ENCODE peak calls at places on chromosomes 11 and 22, in eight cellular contexts. P is dorsolateral prefrontal cortex, R is BJ, Q is AG09309, T is left ventricle myocardium inferior, V is left lung, O is fibroblast of the aortic adventitia, S is A549. F is an unnamed sample.

GRCh38 chr11:58567889-58568512 is 7.7 kb downstream of the LPXN start:
- DNase-seq in P (peak; percentile 55), R (no peak), Q (no peak), T (peak; percentile 30), V (no peak), O (peak; percentile 71), S (peak; percentile 68), F (no peak)

GRCh38 chr11:112270551-112271180 is 10.0 kb upstream of the PLET1 start:
- DNase-seq in P (no peak), R (no peak), Q (no peak), T (no peak), V (no peak), O (no peak), S (no peak), F (no peak)

GRCh38 chr11:74321487-74322188 is 10.2 kb upstream of the P4HA3 start:
- DNase-seq in P (no peak), R (peak; percentile 32), Q (no peak), T (no peak), V (no peak), O (peak; percentile 80), S (peak; percentile 64), F (no peak)

GRCh38 chr11:64094463-64095223 is 58.9 kb downstream of the FLRT1 start:
- DNase-seq in P (no peak), R (no peak), Q (no peak), T (no peak), V (peak; percentile 57), O (peak; percentile 43), S (peak; percentile 84), F (peak; percentile 44)

GRCh38 chr22:50678218-50678650 is 5.6 kb downstream of the SHANK3 start:
- DNase-seq in P (peak; percentile 25), R (no peak), Q (no peak), T (no peak), V (peak; percentile 26), O (no peak), S (no peak), F (no peak)

GRCh38 chr11:34158661-34159060 is 53.2 kb downstream of the NAT10 start:
- DNase-seq in P (no peak), R (no peak), Q (no peak), T (no peak), V (no peak), O (no peak), S (no peak), F (no peak)

GRCh38 chr11:34339149-34340064 is 18.4 kb downstream of the ABTB2 start:
- DNase-seq in P (no peak), R (no peak), Q (no peak), T (no peak), V (no peak), O (peak; percentile 34), S (peak; percentile 77), F (no peak)

GRCh38 chr11:120511804-120512726 is 517 bp downstream of the GRIK4 start:
- DNase-seq in P (peak; percentile 33), R (no peak), Q (no peak), T (no peak), V (no peak), O (no peak), S (no peak), F (no peak)

GRCh38 chr11:113351061-113351460 is 36.5 kb upstream of the ANKK1 start:
- DNase-seq in P (no peak), R (no peak), Q (no peak), T (no peak), V (no peak), O (no peak), S (no peak), F (no peak)

GRCh38 chr11:67662806-67663514 is 11.5 kb downstream of the ALDH3B2 start:
- DNase-seq in P (peak; percentile 2), R (no peak), Q (no peak), T (no peak), V (no peak), O (no peak), S (no peak), F (no peak)

DNA sequence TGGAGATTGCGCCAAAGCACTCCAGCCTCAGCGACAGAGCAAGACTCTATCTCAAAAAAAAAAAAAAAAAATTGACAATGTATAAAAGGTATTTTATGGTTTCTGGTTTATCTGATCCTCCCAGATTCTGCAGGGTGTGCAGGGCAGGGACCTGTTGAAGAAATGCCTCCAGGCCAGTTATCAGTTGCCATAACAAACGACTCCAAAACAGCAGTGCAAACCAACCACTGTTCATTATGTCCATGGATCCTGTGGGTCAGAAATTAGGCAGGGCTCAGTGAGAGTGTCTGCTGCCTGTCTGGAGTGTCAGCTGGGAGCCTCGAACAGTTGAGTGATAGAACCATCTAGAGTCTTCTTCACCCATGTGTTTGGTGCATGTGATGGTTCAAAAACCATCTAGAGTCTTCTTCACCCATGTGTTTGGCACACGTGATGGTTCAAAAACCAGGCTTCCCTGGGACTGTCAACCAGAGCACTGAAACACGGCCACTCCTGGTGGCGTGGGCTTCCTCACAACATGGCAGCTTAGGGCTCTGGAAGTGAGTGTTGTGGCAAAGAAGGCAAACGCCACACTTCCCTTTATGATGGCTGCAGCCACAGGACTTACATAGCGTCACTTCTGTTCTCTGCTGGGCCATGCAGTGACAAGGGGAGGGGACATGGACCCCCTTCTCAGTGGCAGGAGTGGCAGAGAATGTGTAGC is 115.1 kb upstream of the CRYBB3 start:
- DNase-seq in P (no peak), R (no peak), Q (no peak), T (no peak), V (no peak), O (no peak), S (no peak), F (no peak)
- TF ChIP-seq CTCF in P (no peak), R (no peak), Q (no peak), T (no peak), V (no peak), O (no peak), S (no peak), F (no peak)

GRCh38 chr11:69639843-69640242 is 1.1 kb upstream of the CCND1 start:
- DNase-seq in P (no peak), R (no peak), Q (no peak), T (no peak), V (no peak), O (no peak), S (no peak), F (no peak)
- H3K4me3 ChIP-seq in P (no peak overlapping the region), R (peak overlapping the region; percentile 87), Q (peak overlapping the region; percentile 73), T (peak overlapping the region; percentile 96), V (no peak overlapping the region), O (peak overlapping the region; percentile 98), S (peak overlapping the region; percentile 91), F (peak overlapping the region; percentile 99)

DNA sequence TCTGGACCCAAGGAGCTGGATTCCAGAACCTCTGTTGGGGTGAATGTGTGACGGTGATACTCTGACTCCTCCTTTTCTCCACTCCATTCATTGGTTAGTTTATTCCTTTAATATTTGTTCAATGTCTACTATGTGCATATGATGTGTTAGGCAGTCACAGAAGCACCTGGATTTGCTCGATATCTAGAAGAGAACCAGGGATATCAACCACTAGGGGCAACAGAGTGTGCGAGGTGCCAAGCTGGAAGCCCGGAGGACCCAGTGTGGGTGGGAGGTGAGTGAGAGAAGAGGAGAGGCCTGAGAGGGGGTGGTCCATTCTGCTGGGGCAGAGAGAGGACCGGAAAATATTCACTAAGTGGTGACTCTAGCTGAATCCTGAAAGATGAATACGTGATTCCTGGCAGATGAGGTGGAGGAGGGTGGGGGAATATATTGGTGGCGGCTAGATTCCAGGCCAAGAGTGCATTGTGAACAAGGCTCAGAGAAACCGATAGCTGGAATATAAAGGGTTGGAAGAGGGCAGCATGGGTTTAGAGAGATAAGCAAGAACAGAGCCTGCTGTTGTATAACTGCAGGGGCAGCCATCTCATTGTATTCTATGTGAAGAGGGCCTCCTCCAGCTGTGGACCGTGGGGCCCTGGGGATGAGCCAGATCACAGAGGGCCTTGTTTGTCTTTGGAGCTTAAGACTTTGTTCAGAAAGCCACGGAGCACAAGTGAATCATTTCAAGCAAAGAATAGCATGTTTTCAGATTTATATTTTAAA is 6.9 kb upstream of the TIMP3 start:
- DNase-seq in P (peak; percentile 46), R (no peak), Q (no peak), T (no peak), V (no peak), O (peak; percentile 59), S (no peak), F (no peak)
- TF ChIP-seq CTCF in P (no peak), R (no peak), Q (no peak), T (no peak), V (no peak), O (peak; percentile 23), S (no peak), F (no peak)

GRCh38 chr22:24146791-24147353 is 34.4 kb upstream of the SUSD2 start:
- DNase-seq in P (no peak), R (no peak), Q (no peak), T (peak; percentile 45), V (peak; percentile 60), O (peak; percentile 84), S (no peak), F (peak; percentile 72)
- H3K4me3 ChIP-seq in P (no peak overlapping the region), R (no peak overlapping the region), Q (no peak overlapping the region), T (no peak overlapping the region), V (no peak overlapping the region), O (no peak overlapping the region), S (no peak overlapping the region), F (no peak overlapping the region)

DNA sequence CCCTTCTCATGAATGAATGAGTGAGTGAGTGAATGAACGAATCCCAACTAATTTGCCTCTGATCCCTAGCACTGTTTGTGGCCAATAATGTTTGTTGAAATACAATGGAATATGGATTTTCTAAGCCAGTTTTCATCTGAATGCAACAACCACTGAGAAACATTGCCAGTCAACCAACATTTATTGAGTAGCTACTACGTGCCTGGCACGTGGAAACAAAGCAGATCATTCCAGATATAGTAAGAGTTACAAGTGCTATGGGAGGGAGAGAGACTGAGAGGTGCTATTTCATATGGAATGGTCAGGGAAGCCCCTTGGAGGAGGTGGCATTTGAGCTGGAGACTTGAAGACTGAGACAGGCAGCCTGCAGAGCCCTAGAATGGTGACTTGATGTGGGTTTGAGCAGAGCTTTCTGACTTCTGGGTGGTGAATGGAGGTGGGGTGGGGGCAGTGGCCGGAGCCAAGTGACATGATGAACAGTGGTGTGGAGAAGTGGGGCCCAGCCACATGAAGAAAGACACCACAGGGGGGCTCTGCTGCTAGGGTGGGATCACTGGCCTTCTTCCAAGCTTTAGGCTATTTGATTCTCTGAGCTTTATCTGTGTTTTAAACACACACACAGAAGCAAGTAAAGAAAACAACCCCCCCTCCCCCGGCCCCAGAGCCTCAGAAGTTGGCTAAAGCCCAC is 35.1 kb upstream of the SMTN start:
- DNase-seq in P (no peak), R (no peak), Q (no peak), T (no peak), V (no peak), O (no peak), S (no peak), F (no peak)
- TF ChIP-seq CTCF in P (no peak), R (no peak), Q (no peak), T (no peak), V (no peak), O (no peak), S (no peak), F (no peak)

GRCh38 chr11:848988-849824 is 6.6 kb downstream of the TSPAN4 start:
- DNase-seq in P (no peak), R (no peak), Q (no peak), T (no peak), V (no peak), O (no peak), S (no peak), F (no peak)
- H3K4me3 ChIP-seq in P (peak overlapping the region; percentile 8), R (peak overlapping the region; percentile 42), Q (peak overlapping the region; percentile 27), T (peak overlapping the region; percentile 66), V (peak overlapping the region; percentile 33), O (peak overlapping the region; percentile 53), S (no peak overlapping the region), F (peak overlapping the region; percentile 48)

F was measured in AG04449.